ENCODE peak calls at places on chromosomes 16 and 17, in four cellular contexts. One of them, this sample, is unnamed.

GRCh38 chr16:12340151-12340733 is 363.7 kb downstream of the SNX29 start:
- DNase-seq in PC-3: peak; percentile 60
- DNase-seq in GM12878: no peak
- DNase-seq in hepatocyte: peak; percentile 69
- DNase-seq in this sample: no peak

GRCh38 chr17:74742153-74742515 is 5.1 kb downstream of the RAB37 start:
- DNase-seq in PC-3: peak; percentile 52
- DNase-seq in GM12878: peak; percentile 69
- DNase-seq in hepatocyte: peak; percentile 27
- DNase-seq in this sample: no peak

GRCh38 chr16:87620201-87620495 is 17.8 kb downstream of the JPH3 start:
- DNase-seq in PC-3: no peak
- DNase-seq in GM12878: no peak
- DNase-seq in hepatocyte: no peak
- DNase-seq in this sample: no peak

GRCh38 chr16:77214411-77215138 is 15.4 kb downstream of the SYCE1L start:
- DNase-seq in PC-3: peak; percentile 4
- DNase-seq in GM12878: no peak
- DNase-seq in hepatocyte: no peak
- DNase-seq in this sample: no peak

GRCh38 chr16:49465661-49466528 is 92.3 kb downstream of the C16orf78 start:
- DNase-seq in PC-3: no peak
- DNase-seq in GM12878: no peak
- DNase-seq in hepatocyte: no peak
- DNase-seq in this sample: no peak

GRCh38 chr17:49624896-49625295 is 49.2 kb downstream of the NXPH3 start:
- DNase-seq in PC-3: no peak
- DNase-seq in GM12878: no peak
- DNase-seq in hepatocyte: no peak
- DNase-seq in this sample: no peak

GRCh38 chr17:38476549-38476948 is 48.3 kb downstream of the ARHGAP23 start:
- DNase-seq in PC-3: no peak
- DNase-seq in GM12878: no peak
- DNase-seq in hepatocyte: no peak
- DNase-seq in this sample: no peak

GRCh38 chr17:40317345-40317873 is 8.4 kb downstream of the RARA start:
- DNase-seq in PC-3: peak; percentile 61
- DNase-seq in GM12878: no peak
- DNase-seq in hepatocyte: peak; percentile 74
- DNase-seq in this sample: peak; percentile 39

GRCh38 chr17:80504671-80505413 is 28.4 kb upstream of the NPTX1 start:
- DNase-seq in PC-3: no peak
- DNase-seq in GM12878: no peak
- DNase-seq in hepatocyte: no peak
- DNase-seq in this sample: no peak

GRCh38 chr17:36861531-36861930 is 75.7 kb upstream of the LHX1 start:
- DNase-seq in PC-3: no peak
- DNase-seq in GM12878: no peak
- DNase-seq in hepatocyte: no peak
- DNase-seq in this sample: no peak

GRCh38 chr17:54941285-54941684 is 27.2 kb downstream of the COX11 start:
- DNase-seq in PC-3: no peak
- DNase-seq in GM12878: no peak
- DNase-seq in hepatocyte: no peak
- DNase-seq in this sample: no peak

GRCh38 chr17:73371285-73371684 is 59.5 kb upstream of the CDC42EP4 start:
- DNase-seq in PC-3: peak; percentile 90
- DNase-seq in GM12878: no peak
- DNase-seq in hepatocyte: no peak
- DNase-seq in this sample: no peak

GRCh38 chr17:37608369-37609169 is 649 bp downstream of the SYNRG start:
- DNase-seq in PC-3: peak; percentile 2
- DNase-seq in GM12878: no peak
- DNase-seq in hepatocyte: peak; percentile 67
- DNase-seq in this sample: no peak

GRCh38 chr16:82995927-82996441 is 369.2 kb downstream of the CDH13 start:
- DNase-seq in PC-3: no peak
- DNase-seq in GM12878: no peak
- DNase-seq in hepatocyte: peak; percentile 78
- DNase-seq in this sample: no peak

GRCh38 chr16:22625948-22626347 is 115.3 kb downstream of the NPIPB5 start:
- DNase-seq in PC-3: peak; percentile 74
- DNase-seq in GM12878: no peak
- DNase-seq in hepatocyte: no peak
- DNase-seq in this sample: no peak

GRCh38 chr17:48294193-48294909 is 135.7 kb downstream of the SKAP1 start:
- DNase-seq in PC-3: no peak
- DNase-seq in GM12878: no peak
- DNase-seq in hepatocyte: no peak
- DNase-seq in this sample: no peak

GRCh38 chr16:70496513-70496912 is 26.8 kb downstream of the COG4 start:
- DNase-seq in PC-3: no peak
- DNase-seq in GM12878: no peak
- DNase-seq in hepatocyte: no peak
- DNase-seq in this sample: no peak

GRCh38 chr16:88639231-88640038 is 1.1 kb downstream of the IL17C start:
- DNase-seq in PC-3: no peak
- DNase-seq in GM12878: no peak
- DNase-seq in hepatocyte: peak; percentile 80
- DNase-seq in this sample: no peak

DNA sequence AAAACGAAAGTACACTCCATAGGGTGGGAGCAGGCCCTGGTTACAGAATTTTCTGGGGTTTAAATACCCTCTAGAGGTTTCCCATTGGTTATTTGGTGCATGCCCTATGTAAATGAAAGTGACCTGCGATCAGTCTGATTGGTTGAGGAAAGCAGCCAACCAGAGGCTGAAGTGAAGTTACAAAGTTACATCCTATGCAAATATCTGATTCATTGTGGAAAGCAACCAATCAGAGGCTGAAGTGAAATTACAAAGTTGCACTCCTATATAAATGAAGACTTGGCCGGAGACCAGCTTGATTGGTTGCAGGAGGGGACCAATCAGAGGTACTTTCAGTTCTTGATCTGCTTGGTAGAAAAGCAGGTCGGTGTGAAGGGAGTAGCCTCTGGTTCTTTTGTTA is 24.4 kb downstream of the NAA60 start:
- DNase-seq in PC-3: peak; percentile 8
- DNase-seq in GM12878: no peak
- DNase-seq in hepatocyte: no peak
- DNase-seq in this sample: no peak
- H3K9me3 ChIP-seq in PC-3: no peaks in the 10 kb centered on the region
- H3K9me3 ChIP-seq in GM12878: peaks cover 8% of the 10 kb centered on the region
- H3K9me3 ChIP-seq in hepatocyte: no peaks in the 10 kb centered on the region
- H3K9me3 ChIP-seq in this sample: no peaks in the 10 kb centered on the region

GRCh38 chr16:3321802-3322201 is 16.5 kb downstream of the ZNF75A start:
- DNase-seq in PC-3: no peak
- DNase-seq in GM12878: no peak
- DNase-seq in hepatocyte: no peak
- DNase-seq in this sample: no peak
- H3K9me3 ChIP-seq in PC-3: peaks cover 21% of the 10 kb centered on the region
- H3K9me3 ChIP-seq in GM12878: peaks cover 27% of the 10 kb centered on the region
- H3K9me3 ChIP-seq in hepatocyte: peaks cover 34% of the 10 kb centered on the region
- H3K9me3 ChIP-seq in this sample: peaks cover 36% of the 10 kb centered on the region

GRCh38 chr16:35797811-35798210 is 2338.4 kb downstream of the TP53TG3F start:
- DNase-seq in PC-3: no peak
- DNase-seq in GM12878: no peak
- DNase-seq in hepatocyte: no peak
- DNase-seq in this sample: no peak

GRCh38 chr16:35788381-35788780 is 2329.0 kb downstream of the TP53TG3F start:
- DNase-seq in PC-3: no peak
- DNase-seq in GM12878: no peak
- DNase-seq in hepatocyte: no peak
- DNase-seq in this sample: no peak

GRCh38 chr16:35795361-35796029 is 2336.1 kb downstream of the TP53TG3F start:
- DNase-seq in PC-3: no peak
- DNase-seq in GM12878: no peak
- DNase-seq in hepatocyte: no peak
- DNase-seq in this sample: no peak

GRCh38 chr16:35792516-35793285 is 2333.3 kb downstream of the TP53TG3F start:
- DNase-seq in PC-3: no peak
- DNase-seq in GM12878: no peak
- DNase-seq in hepatocyte: no peak
- DNase-seq in this sample: no peak
- H3K9me3 ChIP-seq in PC-3: no peaks in the 10 kb centered on the region
- H3K9me3 ChIP-seq in GM12878: no peaks in the 10 kb centered on the region
- H3K9me3 ChIP-seq in hepatocyte: no peaks in the 10 kb centered on the region
- H3K9me3 ChIP-seq in this sample: no peaks in the 10 kb centered on the region

GRCh38 chr16:63806794-63807506 is 1314.9 kb downstream of the CDH11 start:
- DNase-seq in PC-3: peak; percentile 22
- DNase-seq in GM12878: no peak
- DNase-seq in hepatocyte: no peak
- DNase-seq in this sample: no peak
- H3K9me3 ChIP-seq in PC-3: no peaks in the 10 kb centered on the region
- H3K9me3 ChIP-seq in GM12878: no peaks in the 10 kb centered on the region
- H3K9me3 ChIP-seq in hepatocyte: no peaks in the 10 kb centered on the region
- H3K9me3 ChIP-seq in this sample: no peaks in the 10 kb centered on the region

DNA sequence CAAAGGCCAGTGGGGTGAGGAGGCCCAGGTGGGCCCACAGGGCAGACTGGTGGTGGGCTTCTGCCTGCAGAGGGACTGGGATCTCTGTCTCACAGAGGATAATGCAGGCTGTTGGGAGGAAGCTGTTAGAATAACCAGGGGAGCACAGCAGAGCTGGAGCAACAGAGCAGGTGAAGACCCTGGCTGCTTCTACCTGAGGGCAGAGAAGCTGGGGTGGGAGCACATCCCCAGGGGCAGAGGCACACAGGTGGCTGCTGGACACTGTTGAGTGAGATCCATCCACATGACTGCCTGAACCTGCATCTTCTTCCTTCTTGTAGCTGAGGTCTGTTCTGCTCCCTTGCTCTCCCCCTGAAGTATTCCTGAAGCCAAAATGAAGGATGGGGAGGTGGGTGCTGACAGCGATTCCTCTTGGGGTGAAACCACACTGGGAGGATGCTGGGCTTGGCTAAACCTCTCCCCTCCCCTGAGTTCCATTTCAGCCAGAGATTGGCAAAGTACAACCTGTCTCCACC is 1725.0 kb downstream of the TP53TG3F start:
- DNase-seq in PC-3: no peak
- DNase-seq in GM12878: no peak
- DNase-seq in hepatocyte: no peak
- DNase-seq in this sample: no peak
- H3K9me3 ChIP-seq in PC-3: no peaks in the 10 kb centered on the region
- H3K9me3 ChIP-seq in GM12878: no peaks in the 10 kb centered on the region
- H3K9me3 ChIP-seq in hepatocyte: no peaks in the 10 kb centered on the region
- H3K9me3 ChIP-seq in this sample: no peaks in the 10 kb centered on the region

GRCh38 chr17:57482657-57483056 is 226.3 kb downstream of the MSI2 start:
- DNase-seq in PC-3: no peak
- DNase-seq in GM12878: no peak
- DNase-seq in hepatocyte: no peak
- DNase-seq in this sample: no peak
- H3K9me3 ChIP-seq in PC-3: no peaks in the 10 kb centered on the region
- H3K9me3 ChIP-seq in GM12878: no peaks in the 10 kb centered on the region
- H3K9me3 ChIP-seq in hepatocyte: no peaks in the 10 kb centered on the region
- H3K9me3 ChIP-seq in this sample: no peaks in the 10 kb centered on the region